ENCODE peak calls at places on chromosomes 6 and 20, in ten cellular contexts. M is GM20000; W is nephron progenitor cell; E is activated naive CD8-positive, alpha-beta T cell treated with anti-CD3 and anti-CD28 coated beads, Interleukin-2, amount 50 U/mL, for 24 hours; K is neural crest cell; U is hippocampal formation; A is aorta; L is cardiac fibroblast; Z is effector memory CD4-positive, alpha-beta T cell; Y is stimulated activated CD8-positive, alpha-beta memory T cell treated with anti-CD3 and anti-CD28 coated beads, Interleukin-2, amount 100 ng/mL, for 1 hour. G is an unnamed sample.

GRCh38 chr6:116840091-116840490 is 11.2 kb upstream of the GPRC6A start:
- DNase-seq in E (no peak), M (no peak), Y (no peak), Z (no peak), K (no peak), A (no peak), L (peak; percentile 68), U (no peak), W (no peak), G (no peak)

GRCh38 chr6:142728910-142729481 is 216.0 kb downstream of the HIVEP2 start:
- DNase-seq in L (peak; percentile 87), K (no peak), W (no peak), E (no peak), M (no peak), Y (no peak), Z (no peak), U (no peak), A (no peak), G (no peak)

GRCh38 chr20:835220-836045 is 1.9 kb downstream of the FAM110A start:
- DNase-seq in Z (no peak), U (no peak), K (no peak), E (peak; percentile 47), A (no peak), W (no peak), L (no peak), Y (no peak), M (peak; percentile 42), G (no peak)

GRCh38 chr6:143323729-143324465 is 126.6 kb downstream of the ADAT2 start:
- DNase-seq in Z (no peak), Y (no peak), L (no peak), A (no peak), W (no peak), M (no peak), E (no peak), K (no peak), U (no peak), G (no peak)

GRCh38 chr20:49346682-49347081 is 68.8 kb upstream of the ZNFX1 start:
- DNase-seq in A (no peak), U (no peak), M (no peak), Y (no peak), Z (no peak), L (no peak), K (no peak), E (no peak), W (no peak), G (peak; percentile 12)

GRCh38 chr6:126873351-126873750 is 245.1 kb upstream of the RSPO3 start:
- DNase-seq in M (no peak), W (no peak), E (no peak), L (peak; percentile 55), A (no peak), U (no peak), Y (no peak), K (no peak), Z (no peak), G (no peak)

GRCh38 chr6:108661430-108661829 is 100.7 kb downstream of the FOXO3 start:
- DNase-seq in W (no peak), U (no peak), A (no peak), M (no peak), E (no peak), Z (no peak), L (peak; percentile 78), Y (no peak), K (no peak), G (no peak)

GRCh38 chr20:47544240-47544639 is 42.6 kb downstream of the NCOA3 start:
- DNase-seq in Y (no peak), A (no peak), E (no peak), W (peak; percentile 23), K (no peak), L (peak; percentile 62), M (no peak), U (no peak), Z (no peak), G (no peak)

GRCh38 chr6:166381733-166382499 is 824 bp downstream of the MPC1 start:
- DNase-seq in K (peak; percentile 43), W (peak; percentile 67), A (peak; percentile 91), M (peak; percentile 82), E (peak; percentile 82), Y (peak; percentile 36), L (peak; percentile 61), Z (peak; percentile 23), U (peak; percentile 30), G (peak; percentile 48)

GRCh38 chr20:62929051-62929538 is 2.8 kb upstream of the DIDO1 start:
- DNase-seq in L (peak; percentile 62), U (peak; percentile 16), W (peak; percentile 77), A (peak; percentile 86), Z (peak; percentile 32), M (peak; percentile 85), Y (peak; percentile 35), E (peak; percentile 63), K (peak; percentile 25), G (no peak)

G was measured in amygdala.